ENCODE peak calls at places on chromosomes 12 and 14, in four cellular contexts. One of them, this sample, is unnamed. For H3K4me1 and H3K9me3, the result is how much of the 10 kb centered on the place peaks cover.

GRCh38 chr14:35786856-35787255 is 22.2 kb downstream of the RALGAPA1 start:
- DNase-seq in uterus: no peak
- DNase-seq in psoas muscle: no peak
- DNase-seq in heart left ventricle: no peak
- DNase-seq in this sample: no peak

GRCh38 chr14:21704340-21704737 is 30.7 kb upstream of the OR4E1 start:
- DNase-seq in heart left ventricle: no peak
- DNase-seq in psoas muscle: no peak
- DNase-seq in uterus: no peak
- DNase-seq in this sample: no peak

GRCh38 chr14:84485016-84485415 is 1044.9 kb upstream of the FLRT2 start:
- DNase-seq in uterus: no peak
- DNase-seq in heart left ventricle: no peak
- DNase-seq in psoas muscle: no peak
- DNase-seq in this sample: no peak

GRCh38 chr14:89289477-89289876 is 127.6 kb downstream of the FOXN3 start:
- DNase-seq in psoas muscle: no peak
- DNase-seq in heart left ventricle: no peak
- DNase-seq in uterus: no peak
- DNase-seq in this sample: no peak

GRCh38 chr14:66036598-66036997 is 449.6 kb upstream of the CCDC196 start:
- DNase-seq in uterus: no peak
- DNase-seq in heart left ventricle: no peak
- DNase-seq in psoas muscle: no peak
- DNase-seq in this sample: no peak

GRCh38 chr12:40226652-40227051 is 1.9 kb downstream of the LRRK2 start:
- DNase-seq in uterus: peak
- DNase-seq in psoas muscle: peak
- DNase-seq in heart left ventricle: peak
- DNase-seq in this sample: no peak

GRCh38 chr12:53696285-53696654 is 20.4 kb upstream of the ATP5MC2 start:
- DNase-seq in heart left ventricle: peak
- DNase-seq in uterus: peak
- DNase-seq in psoas muscle: no peak
- DNase-seq in this sample: peak

GRCh38 chr12:793037-793436 is 40.7 kb downstream of the WNK1 start:
- DNase-seq in heart left ventricle: no peak
- DNase-seq in psoas muscle: no peak
- DNase-seq in uterus: no peak
- DNase-seq in this sample: no peak

GRCh38 chr14:92589213-92589852 is 75.8 kb downstream of the RIN3 start:
- DNase-seq in psoas muscle: no peak
- DNase-seq in heart left ventricle: no peak
- DNase-seq in uterus: peak
- DNase-seq in this sample: no peak

GRCh38 chr12:110677982-110678381 is 10.9 kb downstream of the HVCN1 start:
- DNase-seq in heart left ventricle: no peak
- DNase-seq in uterus: no peak
- DNase-seq in psoas muscle: no peak
- DNase-seq in this sample: no peak

GRCh38 chr14:75864352-75864751 is 117.4 kb downstream of the TGFB3 start:
- DNase-seq in psoas muscle: no peak
- DNase-seq in heart left ventricle: no peak
- DNase-seq in uterus: no peak
- DNase-seq in this sample: no peak

GRCh38 chr12:111405149-111405855 is 421 bp upstream of the SH2B3 start:
- DNase-seq in heart left ventricle: peak
- DNase-seq in psoas muscle: peak
- DNase-seq in uterus: peak
- DNase-seq in this sample: peak

GRCh38 chr12:275784-276183 is 13.1 kb upstream of the SLC6A13 start:
- DNase-seq in uterus: no peak
- DNase-seq in heart left ventricle: no peak
- DNase-seq in psoas muscle: no peak
- DNase-seq in this sample: no peak

GRCh38 chr12:50232206-50232605 is 51.1 kb downstream of the LIMA1 start:
- DNase-seq in psoas muscle: no peak
- DNase-seq in heart left ventricle: no peak
- DNase-seq in uterus: no peak
- DNase-seq in this sample: no peak

GRCh38 chr12:99267038-99267437 is 380.5 kb upstream of the GARIN6 start:
- DNase-seq in heart left ventricle: no peak
- DNase-seq in psoas muscle: no peak
- DNase-seq in uterus: no peak
- DNase-seq in this sample: no peak

GRCh38 chr14:76773188-76773885 is 12.1 kb downstream of the VASH1 start:
- DNase-seq in uterus: peak
- DNase-seq in heart left ventricle: peak
- DNase-seq in psoas muscle: peak
- DNase-seq in this sample: peak

DNA sequence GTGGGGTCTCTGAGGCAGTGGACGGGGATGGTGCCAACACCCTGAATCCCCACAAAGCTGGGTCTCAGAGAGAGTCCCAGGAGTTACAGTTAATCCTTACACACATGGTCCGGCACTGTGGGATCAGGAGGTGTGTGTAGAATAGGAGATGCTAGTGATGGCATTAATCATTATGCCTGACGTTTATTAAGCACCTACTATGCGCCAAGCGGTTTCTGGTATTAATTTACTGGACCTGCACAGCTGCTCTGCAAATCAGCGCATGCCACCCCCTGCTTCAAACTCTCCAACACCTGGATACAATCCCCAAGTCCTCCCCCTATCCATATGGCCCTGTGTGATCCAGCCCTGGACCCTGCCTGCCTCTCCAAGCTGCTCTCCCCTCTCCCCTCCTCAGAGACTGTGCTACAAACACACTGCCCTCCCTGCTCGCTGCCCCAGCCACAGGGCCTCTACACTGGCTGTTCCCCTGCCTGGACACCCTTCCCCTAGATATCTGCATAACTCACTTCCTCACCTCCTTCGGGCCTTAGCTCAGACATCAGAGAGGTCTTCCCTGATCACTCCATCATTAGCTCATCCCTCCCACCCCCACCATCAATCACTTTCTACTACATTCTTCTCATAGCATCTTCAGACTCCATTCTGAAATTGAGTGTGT is 86.0 kb downstream of the RFLNA start:
- DNase-seq in psoas muscle: no peak
- DNase-seq in uterus: no peak
- DNase-seq in heart left ventricle: no peak
- DNase-seq in this sample: no peak
- H3K27ac ChIP-seq in psoas muscle: peak
- H3K27ac ChIP-seq in uterus: peak
- H3K27ac ChIP-seq in heart left ventricle: peak
- H3K27ac ChIP-seq in this sample: peak

DNA sequence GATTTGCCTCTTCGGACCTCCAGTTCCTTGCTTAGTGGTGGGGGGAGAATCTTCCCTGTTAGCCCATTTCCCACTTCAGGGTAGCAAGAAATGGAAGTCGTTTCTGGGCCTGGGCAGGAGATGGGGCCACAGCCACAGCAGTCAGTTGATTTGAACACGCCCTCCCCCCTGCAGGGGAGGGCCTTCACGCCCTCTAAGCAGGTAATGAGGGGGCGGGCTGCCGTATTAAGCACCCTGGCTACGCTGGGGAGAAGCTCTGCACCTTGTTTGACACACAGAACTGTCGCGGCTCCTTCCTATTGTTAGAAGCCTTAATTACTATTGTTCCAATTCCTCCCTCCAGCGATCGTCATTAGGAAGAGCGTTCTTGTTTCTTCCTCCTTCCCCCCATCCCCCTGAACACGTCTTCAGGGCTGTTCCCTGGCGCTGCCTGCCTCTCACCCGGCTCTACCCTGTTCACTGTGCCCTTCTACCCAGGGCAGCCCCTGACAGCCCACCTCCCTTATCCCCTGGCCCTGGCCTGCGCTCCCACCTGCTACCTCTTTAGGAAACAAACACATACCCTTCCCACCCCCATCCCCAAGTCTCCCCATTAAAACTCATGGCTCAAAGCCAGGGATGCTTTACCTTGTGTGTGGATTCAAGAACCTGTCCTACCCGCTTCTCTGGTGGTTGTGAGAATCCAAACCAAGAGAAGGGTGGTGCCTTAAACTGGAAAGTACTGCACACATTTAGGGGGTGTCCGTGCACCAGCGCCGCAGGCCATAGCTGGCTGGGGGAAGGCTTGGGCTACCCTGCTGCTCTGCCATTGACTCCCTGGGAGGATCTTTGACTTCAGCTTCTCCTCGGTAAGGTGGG is 137.6 kb downstream of the TSPAN9 start:
- DNase-seq in psoas muscle: no peak
- DNase-seq in heart left ventricle: no peak
- DNase-seq in uterus: no peak
- DNase-seq in this sample: no peak
- H3K4me1 ChIP-seq in psoas muscle: under half
- H3K4me1 ChIP-seq in heart left ventricle: half or more
- H3K4me1 ChIP-seq in uterus: under half
- H3K4me1 ChIP-seq in this sample: under half

GRCh38 chr14:33347816-33348215 is 409.1 kb downstream of the NPAS3 start:
- DNase-seq in psoas muscle: no peak
- DNase-seq in uterus: no peak
- DNase-seq in heart left ventricle: no peak
- DNase-seq in this sample: no peak
- H3K9me3 ChIP-seq in psoas muscle: under half
- H3K9me3 ChIP-seq in uterus: under half
- H3K9me3 ChIP-seq in heart left ventricle: under half
- H3K9me3 ChIP-seq in this sample: under half

GRCh38 chr12:127241056-127241830 is 1025.7 kb upstream of the TMEM132C start:
- DNase-seq in heart left ventricle: no peak
- DNase-seq in psoas muscle: peak
- DNase-seq in uterus: no peak
- DNase-seq in this sample: no peak
- H3K27ac ChIP-seq in heart left ventricle: no peak
- H3K27ac ChIP-seq in psoas muscle: no peak
- H3K27ac ChIP-seq in uterus: no peak
- H3K27ac ChIP-seq in this sample: no peak

GRCh38 chr12:11824736-11825135 is 175.3 kb downstream of the ETV6 start:
- DNase-seq in uterus: no peak
- DNase-seq in psoas muscle: no peak
- DNase-seq in heart left ventricle: no peak
- DNase-seq in this sample: no peak
- H3K4me1 ChIP-seq in uterus: under half
- H3K4me1 ChIP-seq in psoas muscle: under half
- H3K4me1 ChIP-seq in heart left ventricle: under half
- H3K4me1 ChIP-seq in this sample: under half

GRCh38 chr12:57996520-57996919 is 55.2 kb downstream of the ATP23 start:
- DNase-seq in uterus: no peak
- DNase-seq in heart left ventricle: no peak
- DNase-seq in psoas muscle: no peak
- DNase-seq in this sample: no peak
- H3K9me3 ChIP-seq in uterus: under half
- H3K9me3 ChIP-seq in heart left ventricle: under half
- H3K9me3 ChIP-seq in psoas muscle: under half
- H3K9me3 ChIP-seq in this sample: under half

GRCh38 chr14:104692939-104693315 is 3.5 kb downstream of the INF2 start:
- DNase-seq in uterus: no peak
- DNase-seq in psoas muscle: no peak
- DNase-seq in heart left ventricle: no peak
- DNase-seq in this sample: no peak
- H3K27ac ChIP-seq in uterus: no peak
- H3K27ac ChIP-seq in psoas muscle: no peak
- H3K27ac ChIP-seq in heart left ventricle: peak
- H3K27ac ChIP-seq in this sample: peak

DNA sequence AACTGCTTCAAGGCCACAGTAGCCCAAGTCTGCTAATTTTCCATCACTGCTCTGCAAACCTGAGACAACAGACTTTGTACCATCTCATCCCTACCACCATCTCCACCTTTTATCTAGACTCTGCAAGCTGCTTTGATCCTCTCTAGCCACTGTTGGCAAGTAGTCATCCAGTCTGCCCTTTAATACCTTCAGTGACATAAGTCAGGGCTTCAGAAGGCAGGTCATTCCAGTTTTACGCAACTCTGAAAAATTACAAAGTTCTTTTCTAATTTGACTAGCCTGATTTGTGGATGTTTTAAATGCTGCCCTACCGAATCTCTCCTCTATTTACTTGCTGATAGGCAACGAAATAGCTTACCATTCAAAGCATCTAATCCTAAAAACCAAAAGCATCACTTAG is 2.8 kb downstream of the FERMT2 start:
- DNase-seq in psoas muscle: no peak
- DNase-seq in uterus: no peak
- DNase-seq in heart left ventricle: no peak
- DNase-seq in this sample: no peak
- H3K4me1 ChIP-seq in psoas muscle: under half
- H3K4me1 ChIP-seq in uterus: under half
- H3K4me1 ChIP-seq in heart left ventricle: half or more
- H3K4me1 ChIP-seq in this sample: under half

GRCh38 chr14:25836647-25837046 is 761.2 kb downstream of the NOVA1 start:
- DNase-seq in heart left ventricle: no peak
- DNase-seq in uterus: no peak
- DNase-seq in psoas muscle: no peak
- DNase-seq in this sample: no peak
- H3K9me3 ChIP-seq in heart left ventricle: under half
- H3K9me3 ChIP-seq in uterus: under half
- H3K9me3 ChIP-seq in psoas muscle: under half
- H3K9me3 ChIP-seq in this sample: under half

This sample was measured in upper lobe of left lung.